ENCODE peak calls at places on chromosomes 12 and 14, in eight cellular contexts. V is iPS DF 19.7; G is endothelial cell; C is heart right ventricle; U is stimulated activated CD4-positive, alpha-beta T cell treated with anti-CD3 and anti-CD28 coated beads, TNF-alpha, amount 100 ng/mL, for 4 hours; B is ELF-1; E is substantia nigra; S is nephron progenitor cell. Q is an unnamed sample.

GRCh38 chr12:122830517-122831214 is 4.6 kb upstream of the HIP1R start:
- DNase-seq in E (no peak), U (no peak), C (no peak), V (no peak), S (no peak), G (no peak), B (peak; percentile 34), Q (no peak)

GRCh38 chr12:108310489-108310888 is 28.6 kb downstream of the CMKLR1 start:
- DNase-seq in S (no peak), U (no peak), E (no peak), G (no peak), B (no peak), V (no peak), C (no peak), Q (no peak)

GRCh38 chr12:4771960-4772566 is 51.9 kb downstream of the GALNT8 start:
- DNase-seq in U (no peak), G (no peak), C (no peak), E (no peak), V (no peak), S (no peak), B (peak; percentile 44), Q (no peak)

GRCh38 chr12:93453633-93454032 is 11.9 kb upstream of the UBE2N start:
- DNase-seq in G (no peak), C (no peak), U (no peak), E (no peak), B (peak; percentile 18), S (no peak), V (no peak), Q (no peak)

GRCh38 chr14:100537701-100538565 is 49.3 kb downstream of the BEGAIN start:
- DNase-seq in C (no peak), U (no peak), S (peak; percentile 4), V (no peak), E (peak; percentile 84), G (no peak), B (no peak), Q (no peak)

GRCh38 chr12:94831081-94831747 is 172.3 kb downstream of the NDUFA12 start:
- DNase-seq in B (no peak), E (peak; percentile 17), C (peak; percentile 11), G (no peak), U (no peak), V (no peak), S (no peak), Q (no peak)

GRCh38 chr12:6946033-6946919 is 2.5 kb downstream of the C12orf57 start:
- DNase-seq in C (no peak), S (peak; percentile 85), B (peak; percentile 98), G (peak; percentile 80), E (peak; percentile 23), V (no peak), U (no peak), Q (no peak)

GRCh38 chr14:89466939-89467338 is 49.9 kb upstream of the FOXN3 start:
- DNase-seq in V (no peak), S (no peak), B (no peak), E (no peak), G (no peak), U (no peak), C (peak; percentile 24), Q (no peak)

GRCh38 chr12:50075808-50076170 is 9.4 kb upstream of the SMARCD1 start:
- DNase-seq in V (no peak), U (no peak), B (no peak), S (no peak), E (no peak), G (no peak), C (no peak), Q (no peak)

GRCh38 chr14:105313381-105314286 is 914 bp upstream of the PACS2 start:
- DNase-seq in C (no peak), S (peak; percentile 56), E (no peak), V (no peak), U (peak; percentile 31), B (no peak), G (peak; percentile 40), Q (no peak)

GRCh38 chr12:124994435-124994975 is 1.1 kb downstream of the BRI3BP start:
- DNase-seq in U (no peak), E (no peak), S (peak; percentile 20), G (no peak), V (no peak), B (no peak), C (no peak), Q (no peak)

GRCh38 chr12:66367015-66367667 is 64.8 kb downstream of the HELB start:
- DNase-seq in C (no peak), V (no peak), B (no peak), S (no peak), U (no peak), E (no peak), G (no peak), Q (no peak)

GRCh38 chr12:129552996-129553750 is 350.7 kb downstream of the TMEM132D start:
- DNase-seq in S (no peak), E (no peak), V (no peak), C (no peak), G (no peak), U (no peak), B (no peak), Q (no peak)

GRCh38 chr12:94386422-94386821 is 73.2 kb downstream of the CEP83 start:
- DNase-seq in E (no peak), C (peak; percentile 22), S (no peak), B (no peak), G (no peak), V (no peak), U (no peak), Q (no peak)

GRCh38 chr12:4858385-4858784 is 51.3 kb upstream of the KCNA1 start:
- DNase-seq in C (no peak), U (no peak), G (peak; percentile 42), S (peak; percentile 49), V (no peak), E (peak; percentile 41), B (peak; percentile 70), Q (no peak)

Q was measured in activated gamma-delta T cell treated with anti-CD3 and anti-CD28 coated beads, Interleukin-2, amount 50 U/mL, for 16 hours.